ENCODE peak calls at places on chromosomes 13 and 19, in four cellular contexts. H is Caki2, E is brain microvascular endothelial cell, A is smooth muscle cell of the brain vasculature. M is an unnamed sample.

GRCh38 chr19:15841875-15842569 is 26.6 kb upstream of the OR10H1 start:
- DNase-seq in E (no peak), H (no peak), A (no peak), M (no peak)

GRCh38 chr13:70732611-70733010 is 624.4 kb upstream of the KLHL1 start:
- DNase-seq in E (no peak), H (no peak), A (no peak), M (no peak)

GRCh38 chr19:41265376-41266153 is 1.4 kb downstream of the HNRNPUL1 start:
- DNase-seq in E (peak; percentile 45), A (no peak), H (peak; percentile 19), M (no peak)

GRCh38 chr19:15436012-15436825 is 13.5 kb downstream of the WIZ start:
- DNase-seq in H (no peak), E (no peak), A (no peak), M (no peak)

GRCh38 chr13:93244918-93245280 is 18.3 kb downstream of the GPC6 start:
- DNase-seq in E (no peak), H (peak; percentile 37), A (no peak), M (peak; percentile 46)

GRCh38 chr13:20779405-20779804 is 5.6 kb upstream of the EEF1AKMT1 start:
- DNase-seq in H (no peak), A (no peak), E (no peak), M (no peak)

GRCh38 chr13:57633141-57633949 is 1.8 kb downstream of the PCDH17 start:
- DNase-seq in H (no peak), E (no peak), A (no peak), M (no peak)

GRCh38 chr13:57633950-57634828 is 2.6 kb downstream of the PCDH17 start:
- DNase-seq in H (no peak), A (no peak), E (no peak), M (no peak)

GRCh38 chr13:49113526-49114286 is 106.4 kb upstream of the MLNR start:
- DNase-seq in A (no peak), H (peak; percentile 6), E (no peak), M (peak; percentile 50)

GRCh38 chr19:47187797-47188196 is 43.2 kb downstream of the BBC3 start:
- DNase-seq in H (no peak), E (no peak), A (no peak), M (no peak)

GRCh38 chr19:53101518-53101917 is 1.7 kb downstream of the ZNF160 start:
- DNase-seq in E (peak; percentile 10), H (no peak), A (no peak), M (no peak)